ENCODE peak calls at places on chromosomes 16 and 17, in six cellular contexts. Z, L, G, B, D and J are unnamed samples.
A peak's percentile ranks its signal among the peaks of the same experiment; 100 is the strongest.

GRCh38 chr16:11688520-11688886 is 20.2 kb downstream of the SNN start:
- DNase-seq in Z (no peak), L (no peak), G (no peak), B (no peak), D (no peak), J (no peak)

GRCh38 chr17:8728251-8728925 is 16.2 kb downstream of the CCDC42 start:
- DNase-seq in Z (no peak), L (no peak), G (no peak), B (no peak), D (no peak), J (no peak)

GRCh38 chr16:50202926-50203624 is 50.0 kb downstream of the TENT4B start:
- DNase-seq in Z (no peak), L (no peak), G (peak; percentile 62), B (no peak), D (no peak), J (no peak)

GRCh38 chr17:61510237-61510636 is 58.0 kb downstream of the TBX4 start:
- DNase-seq in Z (no peak), L (no peak), G (no peak), B (no peak), D (no peak), J (no peak)

GRCh38 chr17:4559851-4560820 is at the start of gene GGT6:
- DNase-seq in Z (peak; percentile 93), L (peak; percentile 65), G (no peak), B (peak; percentile 87), D (no peak), J (peak; percentile 91)

GRCh38 chr17:49597438-49597837 is 21.8 kb downstream of the NXPH3 start:
- DNase-seq in Z (no peak), L (no peak), G (no peak), B (no peak), D (no peak), J (no peak)

GRCh38 chr17:2068589-2069051 is 13.7 kb downstream of the HIC1 start:
- DNase-seq in Z (no peak), L (no peak), G (no peak), B (no peak), D (no peak), J (no peak)

GRCh38 chr16:85146922-85147651 is 34.8 kb upstream of the CIBAR2 start:
- DNase-seq in Z (no peak), L (no peak), G (no peak), B (no peak), D (no peak), J (no peak)

GRCh38 chr16:55540221-55540620 is 26.3 kb upstream of the CAPNS2 start:
- DNase-seq in Z (no peak), L (no peak), G (no peak), B (no peak), D (no peak), J (no peak)

GRCh38 chr16:81036751-81037350 is 1.2 kb downstream of the ATMIN start:
- DNase-seq in Z (no peak), L (no peak), G (no peak), B (no peak), D (no peak), J (no peak)

GRCh38 chr16:82651921-82652601 is 25.3 kb downstream of the CDH13 start:
- DNase-seq in Z (no peak), L (peak; percentile 9), G (no peak), B (no peak), D (no peak), J (peak; percentile 20)

GRCh38 chr16:55779391-55780094 is 53.4 kb downstream of the CES1 start:
- DNase-seq in Z (no peak), L (no peak), G (no peak), B (no peak), D (no peak), J (no peak)

GRCh38 chr16:84423416-84423837 is 55.1 kb downstream of the ATP2C2 start:
- DNase-seq in Z (no peak), L (no peak), G (peak; percentile 80), B (no peak), D (no peak), J (no peak)

GRCh38 chr16:46916980-46917379 is 32.8 kb downstream of the GPT2 start:
- DNase-seq in Z (no peak), L (no peak), G (peak; percentile 2), B (no peak), D (no peak), J (no peak)

GRCh38 chr17:19787733-19788357 is 39.7 kb upstream of the ALDH3A1 start:
- DNase-seq in Z (no peak), L (no peak), G (no peak), B (no peak), D (no peak), J (no peak)

GRCh38 chr17:61409301-61410099 is 9.9 kb downstream of the TBX2 start:
- DNase-seq in Z (peak; percentile 69), L (peak; percentile 68), G (peak; percentile 36), B (peak; percentile 41), D (no peak), J (peak; percentile 54)

GRCh38 chr16:69938981-69939820 is 11.9 kb upstream of the CLEC18A start:
- DNase-seq in Z (no peak), L (no peak), G (no peak), B (no peak), D (no peak), J (no peak)

GRCh38 chr17:27207073-27207511 is 86.8 kb upstream of the WSB1 start:
- DNase-seq in Z (no peak), L (no peak), G (peak; percentile 22), B (no peak), D (no peak), J (no peak)

DNA sequence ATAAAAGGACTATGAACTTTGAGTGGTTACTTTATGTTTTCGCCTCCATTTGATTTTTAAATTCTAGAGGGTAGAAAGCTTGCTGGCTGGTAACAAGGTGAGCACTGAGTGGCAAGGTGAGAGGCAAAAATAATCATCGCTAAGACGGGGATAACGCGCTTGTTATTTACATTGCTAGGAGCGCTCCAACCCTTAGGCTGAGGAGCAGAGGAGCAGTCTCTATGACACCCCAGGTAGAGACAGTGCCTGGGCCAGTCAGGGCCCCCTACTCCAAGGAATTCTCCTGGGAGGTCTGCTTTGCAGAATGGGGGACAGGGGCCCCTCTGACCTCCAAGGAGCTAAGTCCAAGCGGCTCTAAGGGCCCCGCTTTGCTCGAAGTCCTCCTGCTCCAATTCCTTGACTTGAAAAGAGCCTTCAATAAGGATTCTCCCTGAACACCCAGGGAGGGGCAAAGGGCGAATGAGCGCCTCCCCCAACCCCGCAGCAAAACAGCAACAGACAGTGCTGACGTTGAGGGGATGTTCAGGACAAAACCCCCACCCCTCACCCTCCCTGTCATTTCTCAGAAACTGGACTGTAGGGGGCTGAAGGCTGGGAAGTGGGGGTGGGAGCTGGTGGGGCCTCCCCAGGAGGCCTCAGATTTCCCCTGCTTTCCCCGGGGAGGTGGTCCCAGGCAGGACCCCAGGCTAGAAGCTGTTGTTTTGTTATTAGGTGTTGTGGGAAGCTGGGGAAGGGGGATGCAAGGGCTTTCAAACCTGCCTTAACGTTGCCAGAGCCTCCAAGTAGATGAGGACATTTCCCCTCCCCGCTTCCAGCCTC is 10.2 kb upstream of the FOXF1 start:
- DNase-seq in Z (no peak), L (peak; percentile 83), G (no peak), B (no peak), D (no peak), J (no peak)
- H3K4me1 ChIP-seq in Z (peaks cover 11% of the 10 kb centered on the region), L (no peaks in the 10 kb centered on the region), G (no peaks in the 10 kb centered on the region), B (no peaks in the 10 kb centered on the region), D (peaks cover 35% of the 10 kb centered on the region), J (peaks cover 6% of the 10 kb centered on the region)

DNA sequence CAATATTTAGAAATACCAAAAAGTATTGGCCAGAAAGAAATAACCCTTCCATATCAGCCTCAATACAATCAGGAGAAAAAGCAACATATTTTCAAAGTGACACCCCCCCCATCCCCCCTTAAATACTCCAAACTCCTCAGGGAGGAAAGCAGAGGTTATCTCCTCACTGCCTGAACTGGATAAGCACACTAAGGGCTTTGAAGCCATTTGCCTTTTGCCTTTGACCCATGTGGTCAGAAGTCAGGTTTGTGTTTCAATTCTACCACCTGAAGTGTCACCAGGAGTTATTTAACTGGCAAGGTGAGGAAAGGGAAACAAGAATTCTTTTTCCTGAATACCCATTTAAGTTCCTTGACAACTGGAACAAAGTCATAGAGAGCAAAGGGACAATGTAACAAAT is 3.5 kb upstream of the VEZF1 start:
- DNase-seq in Z (no peak), L (no peak), G (no peak), B (no peak), D (no peak), J (no peak)
- TF ChIP-seq POLR2AphosphoS5 in Z (no peak), L (no peak), G (no peak), B (no peak), D (no peak), J (no peak)

GRCh38 chr16:685967-686366 is 1.8 kb upstream of the JMJD8 start:
- DNase-seq in Z (peak; percentile 76), L (no peak), G (no peak), B (no peak), D (no peak), J (peak; percentile 64)

GRCh38 chr16:684961-685696 is 995 bp upstream of the JMJD8 start:
- DNase-seq in Z (no peak), L (peak; percentile 77), G (no peak), B (no peak), D (no peak), J (no peak)

GRCh38 chr16:683396-684066 is 603 bp downstream of the JMJD8 start:
- DNase-seq in Z (no peak), L (no peak), G (no peak), B (no peak), D (no peak), J (no peak)

GRCh38 chr16:682493-683395 is 1.4 kb downstream of the JMJD8 start:
- DNase-seq in Z (no peak), L (peak; percentile 74), G (no peak), B (no peak), D (no peak), J (no peak)

GRCh38 chr16:684067-684794 is at the start of gene JMJD8:
- DNase-seq in Z (peak; percentile 98), L (peak; percentile 98), G (peak; percentile 89), B (peak; percentile 95), D (no peak), J (peak; percentile 98)
- H3K4me1 ChIP-seq in Z (peaks cover 72% of the 10 kb centered on the region), L (no peaks in the 10 kb centered on the region), G (peaks cover 58% of the 10 kb centered on the region), B (peaks cover 21% of the 10 kb centered on the region), D (peaks cover 60% of the 10 kb centered on the region), J (peaks cover 44% of the 10 kb centered on the region)

GRCh38 chr16:72952404-72953301 is 95.3 kb downstream of the ZFHX3 start:
- DNase-seq in Z (no peak), L (no peak), G (no peak), B (no peak), D (no peak), J (no peak)
- TF ChIP-seq POLR2AphosphoS5 in Z (no peak), L (no peak), G (no peak), B (no peak), D (no peak), J (no peak)

GRCh38 chr17:15892679-15893332 is 52.1 kb upstream of the ADORA2B start:
- DNase-seq in Z (no peak), L (no peak), G (no peak), B (peak; percentile 23), D (no peak), J (no peak)

GRCh38 chr17:15890279-15890892 is 54.5 kb upstream of the ADORA2B start:
- DNase-seq in Z (no peak), L (no peak), G (no peak), B (no peak), D (peak; percentile 28), J (no peak)

GRCh38 chr17:15891348-15891747 is 53.6 kb upstream of the ADORA2B start:
- DNase-seq in Z (no peak), L (no peak), G (no peak), B (no peak), D (no peak), J (no peak)

GRCh38 chr17:15893333-15894024 is 51.5 kb upstream of the ADORA2B start:
- DNase-seq in Z (no peak), L (no peak), G (no peak), B (no peak), D (no peak), J (no peak)

GRCh38 chr17:15892244-15892643 is 52.7 kb upstream of the ADORA2B start:
- DNase-seq in Z (no peak), L (no peak), G (no peak), B (no peak), D (peak; percentile 55), J (no peak)
- H3K4me1 ChIP-seq in Z (peaks cover 5% of the 10 kb centered on the region), L (no peaks in the 10 kb centered on the region), G (no peaks in the 10 kb centered on the region), B (no peaks in the 10 kb centered on the region), D (no peaks in the 10 kb centered on the region), J (peaks cover 11% of the 10 kb centered on the region)